ENCODE peak calls at places on chromosomes 7 and 10, in ten cellular contexts. One of them, this sample, is unnamed.

GRCh38 chr10:12423896-12424295 is 74.5 kb downstream of the CAMK1D start:
- DNase-seq in cardiac muscle cell: no peak
- DNase-seq in GM12865: no peak
- DNase-seq in astrocyte of the spinal cord: no peak
- DNase-seq in H9: no peak
- DNase-seq in HFFc6: no peak
- DNase-seq in heart right ventricle: no peak
- DNase-seq in DND-41: no peak
- DNase-seq in IMR-90: no peak
- DNase-seq in OCI-LY7: no peak
- DNase-seq in this sample: no peak

GRCh38 chr7:86793129-86793528 is 149.4 kb downstream of the GRM3 start:
- DNase-seq in cardiac muscle cell: no peak
- DNase-seq in GM12865: no peak
- DNase-seq in astrocyte of the spinal cord: no peak
- DNase-seq in H9: no peak
- DNase-seq in HFFc6: no peak
- DNase-seq in heart right ventricle: no peak
- DNase-seq in DND-41: no peak
- DNase-seq in IMR-90: no peak
- DNase-seq in OCI-LY7: no peak
- DNase-seq in this sample: no peak

GRCh38 chr10:30111340-30111980 is 52.1 kb upstream of the JCAD start:
- DNase-seq in cardiac muscle cell: peak
- DNase-seq in GM12865: no peak
- DNase-seq in astrocyte of the spinal cord: peak
- DNase-seq in H9: no peak
- DNase-seq in HFFc6: peak
- DNase-seq in heart right ventricle: no peak
- DNase-seq in DND-41: no peak
- DNase-seq in IMR-90: peak
- DNase-seq in OCI-LY7: no peak
- DNase-seq in this sample: peak

GRCh38 chr10:130411496-130412070 is 275.4 kb downstream of the GLRX3 start:
- DNase-seq in cardiac muscle cell: no peak
- DNase-seq in GM12865: no peak
- DNase-seq in astrocyte of the spinal cord: no peak
- DNase-seq in H9: no peak
- DNase-seq in HFFc6: no peak
- DNase-seq in heart right ventricle: no peak
- DNase-seq in DND-41: no peak
- DNase-seq in IMR-90: no peak
- DNase-seq in OCI-LY7: no peak
- DNase-seq in this sample: no peak

GRCh38 chr7:120949393-120949799 is 1.2 kb upstream of the ING3 start:
- DNase-seq in cardiac muscle cell: no peak
- DNase-seq in GM12865: no peak
- DNase-seq in astrocyte of the spinal cord: no peak
- DNase-seq in H9: no peak
- DNase-seq in HFFc6: no peak
- DNase-seq in heart right ventricle: no peak
- DNase-seq in DND-41: no peak
- DNase-seq in IMR-90: no peak
- DNase-seq in OCI-LY7: peak
- DNase-seq in this sample: no peak

GRCh38 chr10:112722758-112723157 is 227.3 kb upstream of the TCF7L2 start:
- DNase-seq in cardiac muscle cell: peak
- DNase-seq in GM12865: no peak
- DNase-seq in astrocyte of the spinal cord: no peak
- DNase-seq in H9: no peak
- DNase-seq in HFFc6: no peak
- DNase-seq in heart right ventricle: no peak
- DNase-seq in DND-41: no peak
- DNase-seq in IMR-90: no peak
- DNase-seq in OCI-LY7: no peak
- DNase-seq in this sample: no peak

GRCh38 chr10:3873728-3874461 is 88.9 kb upstream of the KLF6 start:
- DNase-seq in cardiac muscle cell: peak
- DNase-seq in GM12865: peak
- DNase-seq in astrocyte of the spinal cord: peak
- DNase-seq in H9: no peak
- DNase-seq in HFFc6: peak
- DNase-seq in heart right ventricle: peak
- DNase-seq in DND-41: no peak
- DNase-seq in IMR-90: peak
- DNase-seq in OCI-LY7: peak
- DNase-seq in this sample: peak

GRCh38 chr10:47404937-47405336 is 20.8 kb upstream of the ZNF488 start:
- DNase-seq in cardiac muscle cell: no peak
- DNase-seq in GM12865: no peak
- DNase-seq in astrocyte of the spinal cord: no peak
- DNase-seq in H9: no peak
- DNase-seq in HFFc6: no peak
- DNase-seq in heart right ventricle: no peak
- DNase-seq in DND-41: no peak
- DNase-seq in IMR-90: no peak
- DNase-seq in OCI-LY7: no peak
- DNase-seq in this sample: no peak

GRCh38 chr10:83371696-83372490 is 767.4 kb upstream of the GHITM start:
- DNase-seq in cardiac muscle cell: no peak
- DNase-seq in GM12865: no peak
- DNase-seq in astrocyte of the spinal cord: no peak
- DNase-seq in H9: no peak
- DNase-seq in HFFc6: no peak
- DNase-seq in heart right ventricle: no peak
- DNase-seq in DND-41: no peak
- DNase-seq in IMR-90: no peak
- DNase-seq in OCI-LY7: no peak
- DNase-seq in this sample: no peak

GRCh38 chr7:92586403-92586802 is 3.8 kb downstream of the FAM133B start:
- DNase-seq in cardiac muscle cell: peak
- DNase-seq in GM12865: no peak
- DNase-seq in astrocyte of the spinal cord: no peak
- DNase-seq in H9: no peak
- DNase-seq in HFFc6: no peak
- DNase-seq in heart right ventricle: no peak
- DNase-seq in DND-41: no peak
- DNase-seq in IMR-90: peak
- DNase-seq in OCI-LY7: no peak
- DNase-seq in this sample: no peak

GRCh38 chr10:131875501-131875900 is 25.3 kb upstream of the PPP2R2D start:
- DNase-seq in cardiac muscle cell: no peak
- DNase-seq in GM12865: no peak
- DNase-seq in astrocyte of the spinal cord: no peak
- DNase-seq in H9: no peak
- DNase-seq in HFFc6: no peak
- DNase-seq in heart right ventricle: no peak
- DNase-seq in DND-41: no peak
- DNase-seq in IMR-90: no peak
- DNase-seq in OCI-LY7: no peak
- DNase-seq in this sample: no peak

GRCh38 chr10:131872837-131873375 is 27.9 kb upstream of the PPP2R2D start:
- DNase-seq in cardiac muscle cell: no peak
- DNase-seq in GM12865: no peak
- DNase-seq in astrocyte of the spinal cord: no peak
- DNase-seq in H9: peak
- DNase-seq in HFFc6: no peak
- DNase-seq in heart right ventricle: no peak
- DNase-seq in DND-41: no peak
- DNase-seq in IMR-90: no peak
- DNase-seq in OCI-LY7: no peak
- DNase-seq in this sample: no peak

GRCh38 chr10:131876021-131876420 is 24.8 kb upstream of the PPP2R2D start:
- DNase-seq in cardiac muscle cell: no peak
- DNase-seq in GM12865: no peak
- DNase-seq in astrocyte of the spinal cord: no peak
- DNase-seq in H9: peak
- DNase-seq in HFFc6: no peak
- DNase-seq in heart right ventricle: no peak
- DNase-seq in DND-41: no peak
- DNase-seq in IMR-90: no peak
- DNase-seq in OCI-LY7: no peak
- DNase-seq in this sample: no peak

GRCh38 chr10:131876543-131876942 is 24.3 kb upstream of the PPP2R2D start:
- DNase-seq in cardiac muscle cell: no peak
- DNase-seq in GM12865: no peak
- DNase-seq in astrocyte of the spinal cord: no peak
- DNase-seq in H9: peak
- DNase-seq in HFFc6: no peak
- DNase-seq in heart right ventricle: no peak
- DNase-seq in DND-41: no peak
- DNase-seq in IMR-90: no peak
- DNase-seq in OCI-LY7: no peak
- DNase-seq in this sample: no peak

GRCh38 chr10:131874991-131875451 is 25.8 kb upstream of the PPP2R2D start:
- DNase-seq in cardiac muscle cell: peak
- DNase-seq in GM12865: peak
- DNase-seq in astrocyte of the spinal cord: peak
- DNase-seq in H9: peak
- DNase-seq in HFFc6: peak
- DNase-seq in heart right ventricle: peak
- DNase-seq in DND-41: peak
- DNase-seq in IMR-90: peak
- DNase-seq in OCI-LY7: peak
- DNase-seq in this sample: peak
- TF ChIP-seq CTCF in cardiac muscle cell: peak
- TF ChIP-seq CTCF in GM12865: peak
- TF ChIP-seq CTCF in astrocyte of the spinal cord: peak
- TF ChIP-seq CTCF in H9: peak
- TF ChIP-seq CTCF in HFFc6: peak
- TF ChIP-seq CTCF in heart right ventricle: peak
- TF ChIP-seq CTCF in DND-41: peak
- TF ChIP-seq CTCF in IMR-90: peak
- TF ChIP-seq CTCF in OCI-LY7: peak
- TF ChIP-seq CTCF in this sample: peak

DNA sequence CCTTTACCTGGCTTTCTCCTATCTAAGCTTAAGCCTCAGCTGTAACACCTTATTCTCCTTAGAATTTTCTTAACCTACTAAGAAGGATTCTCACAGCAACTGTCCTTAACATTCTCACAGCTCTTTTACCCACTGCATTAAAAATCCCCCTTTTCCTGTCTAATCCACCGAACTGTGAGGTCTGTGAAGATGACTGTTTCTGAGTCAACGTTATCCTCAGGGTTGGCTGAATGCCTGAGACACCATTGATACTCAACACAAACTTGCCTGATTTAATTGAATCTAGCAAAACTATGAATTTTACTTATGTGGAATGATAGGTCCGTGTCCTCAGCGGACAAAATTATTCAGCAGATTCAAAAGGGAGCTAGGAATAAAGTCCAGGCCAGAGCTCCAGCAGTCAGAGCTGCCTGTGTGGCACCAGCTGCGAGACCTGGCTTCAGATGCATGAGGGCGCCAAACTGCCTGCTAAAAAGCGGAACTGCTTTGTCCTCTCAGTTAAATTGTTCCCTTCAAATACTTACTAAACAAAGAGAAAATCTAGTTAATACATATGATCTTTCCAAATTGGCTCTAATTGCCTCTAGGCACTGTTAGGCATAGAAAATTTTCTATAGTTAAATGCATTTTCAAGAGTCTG is 33.4 kb upstream of the VWDE start:
- DNase-seq in cardiac muscle cell: peak
- DNase-seq in GM12865: peak
- DNase-seq in astrocyte of the spinal cord: peak
- DNase-seq in H9: peak
- DNase-seq in HFFc6: no peak
- DNase-seq in heart right ventricle: no peak
- DNase-seq in DND-41: no peak
- DNase-seq in IMR-90: peak
- DNase-seq in OCI-LY7: peak
- DNase-seq in this sample: no peak
- TF ChIP-seq CTCF in cardiac muscle cell: no peak
- TF ChIP-seq CTCF in GM12865: no peak
- TF ChIP-seq CTCF in astrocyte of the spinal cord: peak
- TF ChIP-seq CTCF in H9: peak
- TF ChIP-seq CTCF in HFFc6: no peak
- TF ChIP-seq CTCF in heart right ventricle: no peak
- TF ChIP-seq CTCF in DND-41: no peak
- TF ChIP-seq CTCF in IMR-90: no peak
- TF ChIP-seq CTCF in OCI-LY7: peak
- TF ChIP-seq CTCF in this sample: peak

GRCh38 chr10:118730699-118731456 is 23.9 kb downstream of the CACUL1 start:
- DNase-seq in cardiac muscle cell: no peak
- DNase-seq in GM12865: no peak
- DNase-seq in astrocyte of the spinal cord: no peak
- DNase-seq in H9: no peak
- DNase-seq in HFFc6: no peak
- DNase-seq in heart right ventricle: no peak
- DNase-seq in DND-41: no peak
- DNase-seq in IMR-90: no peak
- DNase-seq in OCI-LY7: no peak
- DNase-seq in this sample: no peak

GRCh38 chr10:118732253-118733194 is 22.2 kb downstream of the CACUL1 start:
- DNase-seq in cardiac muscle cell: no peak
- DNase-seq in GM12865: peak
- DNase-seq in astrocyte of the spinal cord: no peak
- DNase-seq in H9: no peak
- DNase-seq in HFFc6: no peak
- DNase-seq in heart right ventricle: no peak
- DNase-seq in DND-41: no peak
- DNase-seq in IMR-90: no peak
- DNase-seq in OCI-LY7: no peak
- DNase-seq in this sample: no peak

GRCh38 chr10:118737594-118738302 is 17.0 kb downstream of the CACUL1 start:
- DNase-seq in cardiac muscle cell: no peak
- DNase-seq in GM12865: no peak
- DNase-seq in astrocyte of the spinal cord: no peak
- DNase-seq in H9: no peak
- DNase-seq in HFFc6: no peak
- DNase-seq in heart right ventricle: no peak
- DNase-seq in DND-41: no peak
- DNase-seq in IMR-90: no peak
- DNase-seq in OCI-LY7: no peak
- DNase-seq in this sample: no peak

GRCh38 chr10:118735294-118735693 is 19.5 kb downstream of the CACUL1 start:
- DNase-seq in cardiac muscle cell: no peak
- DNase-seq in GM12865: no peak
- DNase-seq in astrocyte of the spinal cord: no peak
- DNase-seq in H9: no peak
- DNase-seq in HFFc6: no peak
- DNase-seq in heart right ventricle: no peak
- DNase-seq in DND-41: no peak
- DNase-seq in IMR-90: no peak
- DNase-seq in OCI-LY7: no peak
- DNase-seq in this sample: no peak

GRCh38 chr10:118734477-118734876 is 20.3 kb downstream of the CACUL1 start:
- DNase-seq in cardiac muscle cell: no peak
- DNase-seq in GM12865: no peak
- DNase-seq in astrocyte of the spinal cord: no peak
- DNase-seq in H9: no peak
- DNase-seq in HFFc6: no peak
- DNase-seq in heart right ventricle: no peak
- DNase-seq in DND-41: no peak
- DNase-seq in IMR-90: no peak
- DNase-seq in OCI-LY7: no peak
- DNase-seq in this sample: no peak
- TF ChIP-seq CTCF in cardiac muscle cell: peak
- TF ChIP-seq CTCF in GM12865: no peak
- TF ChIP-seq CTCF in astrocyte of the spinal cord: peak
- TF ChIP-seq CTCF in H9: peak
- TF ChIP-seq CTCF in HFFc6: peak
- TF ChIP-seq CTCF in heart right ventricle: no peak
- TF ChIP-seq CTCF in DND-41: peak
- TF ChIP-seq CTCF in IMR-90: peak
- TF ChIP-seq CTCF in OCI-LY7: peak
- TF ChIP-seq CTCF in this sample: peak

GRCh38 chr7:44100458-44101303 is 3.5 kb upstream of the AEBP1 start:
- DNase-seq in cardiac muscle cell: peak
- DNase-seq in GM12865: no peak
- DNase-seq in astrocyte of the spinal cord: peak
- DNase-seq in H9: no peak
- DNase-seq in HFFc6: peak
- DNase-seq in heart right ventricle: no peak
- DNase-seq in DND-41: peak
- DNase-seq in IMR-90: peak
- DNase-seq in OCI-LY7: peak
- DNase-seq in this sample: peak
- TF ChIP-seq CTCF in cardiac muscle cell: no peak
- TF ChIP-seq CTCF in GM12865: no peak
- TF ChIP-seq CTCF in astrocyte of the spinal cord: no peak
- TF ChIP-seq CTCF in H9: no peak
- TF ChIP-seq CTCF in HFFc6: no peak
- TF ChIP-seq CTCF in heart right ventricle: no peak
- TF ChIP-seq CTCF in DND-41: no peak
- TF ChIP-seq CTCF in IMR-90: no peak
- TF ChIP-seq CTCF in OCI-LY7: no peak
- TF ChIP-seq CTCF in this sample: no peak